ENCODE peak calls at places on chromosomes 6 and 20, in four cellular contexts. D is lower lobe of right lung, L is uterus, O is cardiac fibroblast. Z is an unnamed sample.

GRCh38 chr20:30487947-30488926 is 769.2 kb upstream of the DEFB115 start:
- DNase-seq in D (no peak), L (no peak), O (no peak), Z (no peak)

GRCh38 chr6:134238006-134238405 is 79.9 kb downstream of the SGK1 start:
- DNase-seq in L (no peak), D (no peak), O (no peak), Z (no peak)

GRCh38 chr20:4972506-4973251 is 28.6 kb downstream of the SLC23A2 start:
- DNase-seq in L (no peak), D (no peak), O (no peak), Z (no peak)

GRCh38 chr20:4585104-4585753 is 136.5 kb upstream of the PRND start:
- DNase-seq in D (no peak), L (no peak), O (peak; percentile 56), Z (no peak)

GRCh38 chr6:134034951-134035822 is 17.2 kb downstream of the SLC2A12 start:
- DNase-seq in O (no peak), L (no peak), D (no peak), Z (no peak)

GRCh38 chr20:1711826-1712601 is 54.4 kb upstream of the SIRPG start:
- DNase-seq in D (no peak), O (peak; percentile 3), L (no peak), Z (no peak)

GRCh38 chr6:69827491-69827890 is 30.7 kb upstream of the LMBRD1 start:
- DNase-seq in O (peak; percentile 67), D (no peak), L (no peak), Z (no peak)

GRCh38 chr6:157728183-157728881 is 94.7 kb upstream of the SNX9 start:
- DNase-seq in L (no peak), O (no peak), D (no peak), Z (no peak)

GRCh38 chr6:107115695-107116327 is 496 bp upstream of the BEND3 start:
- DNase-seq in L (no peak), D (no peak), O (peak; percentile 33), Z (no peak)

GRCh38 chr6:6505111-6505510 is 83.4 kb upstream of the LY86 start:
- DNase-seq in L (no peak), D (no peak), O (no peak), Z (no peak)

GRCh38 chr6:83215131-83216047 is 22.2 kb downstream of the RWDD2A start:
- DNase-seq in L (peak; percentile 59), D (no peak), O (peak; percentile 89), Z (peak; percentile 75)

GRCh38 chr6:121647905-121648304 is 212.5 kb downstream of the GJA1 start:
- DNase-seq in O (peak; percentile 74), D (no peak), L (no peak), Z (no peak)

GRCh38 chr20:47927944-47928343 is 142.7 kb upstream of the SULF2 start:
- DNase-seq in O (no peak), L (no peak), D (no peak), Z (no peak)

GRCh38 chr6:158324136-158324535 is 11.9 kb downstream of the TULP4 start:
- DNase-seq in D (no peak), L (no peak), O (peak; percentile 20), Z (no peak)

GRCh38 chr6:166008441-166009369 is 158.9 kb downstream of the TBXT start:
- DNase-seq in D (no peak), L (no peak), O (peak; percentile 77), Z (no peak)

GRCh38 chr6:98590957-98591356 is 243.4 kb upstream of the POU3F2 start:
- DNase-seq in O (no peak), L (no peak), D (no peak), Z (no peak)

GRCh38 chr6:31395832-31396231 is 7.6 kb upstream of the MICA start:
- DNase-seq in O (no peak), D (no peak), L (no peak), Z (no peak)

GRCh38 chr6:113893866-113894265 is 36.7 kb downstream of the MARCKS start:
- DNase-seq in L (no peak), D (no peak), O (peak; percentile 31), Z (no peak)

GRCh38 chr6:83474309-83474708 is 38.0 kb upstream of the PRSS35 start:
- DNase-seq in O (peak; percentile 37), D (no peak), L (no peak), Z (no peak)

GRCh38 chr6:77106992-77107391 is 356.3 kb downstream of the HTR1B start:
- DNase-seq in D (no peak), O (no peak), L (no peak), Z (no peak)

GRCh38 chr6:41577865-41578713 is 31.9 kb downstream of the FOXP4 start:
- DNase-seq in D (no peak), L (no peak), O (peak; percentile 29), Z (no peak)

GRCh38 chr20:15643713-15644112 is 929.5 kb downstream of the KIF16B start:
- DNase-seq in D (no peak), O (peak; percentile 2), L (no peak), Z (no peak)

GRCh38 chr20:26209171-26209941 is 512.7 kb upstream of the ZNF337 start:
- DNase-seq in O (peak; percentile 15), D (peak; percentile 52), L (no peak), Z (no peak)

GRCh38 chr6:90397929-90398674 is 101.5 kb upstream of the BACH2 start:
- DNase-seq in O (no peak), D (no peak), L (no peak), Z (no peak)

GRCh38 chr6:42569102-42570028 is 5.5 kb downstream of the UBR2 start:
- DNase-seq in D (no peak), L (no peak), O (peak; percentile 90), Z (no peak)

GRCh38 chr6:107894821-107895396 is 63.1 kb downstream of the SEC63 start:
- DNase-seq in O (no peak), L (no peak), D (no peak), Z (no peak)

GRCh38 chr20:60219984-60220540 is 261.8 kb downstream of the CDH26 start:
- DNase-seq in L (no peak), D (no peak), O (no peak), Z (no peak)

GRCh38 chr6:33988121-33989015 is 157.5 kb downstream of the GRM4 start:
- DNase-seq in D (no peak), L (peak; percentile 8), O (no peak), Z (peak; percentile 58)

GRCh38 chr20:54069501-54069971 is 858 bp downstream of the BCAS1 start:
- DNase-seq in O (no peak), D (no peak), L (no peak), Z (no peak)

GRCh38 chr6:137975058-137975940 is 108.2 kb downstream of the TNFAIP3 start:
- DNase-seq in L (no peak), D (no peak), O (peak; percentile 47), Z (no peak)

GRCh38 chr20:1296922-1297321 is 30.8 kb downstream of the SNPH start:
- DNase-seq in O (no peak), D (no peak), L (no peak), Z (no peak)

GRCh38 chr20:45946149-45946970 is 11.9 kb downstream of the PCIF1 start:
- DNase-seq in L (no peak), O (peak; percentile 77), D (peak; percentile 69), Z (no peak)

DNA sequence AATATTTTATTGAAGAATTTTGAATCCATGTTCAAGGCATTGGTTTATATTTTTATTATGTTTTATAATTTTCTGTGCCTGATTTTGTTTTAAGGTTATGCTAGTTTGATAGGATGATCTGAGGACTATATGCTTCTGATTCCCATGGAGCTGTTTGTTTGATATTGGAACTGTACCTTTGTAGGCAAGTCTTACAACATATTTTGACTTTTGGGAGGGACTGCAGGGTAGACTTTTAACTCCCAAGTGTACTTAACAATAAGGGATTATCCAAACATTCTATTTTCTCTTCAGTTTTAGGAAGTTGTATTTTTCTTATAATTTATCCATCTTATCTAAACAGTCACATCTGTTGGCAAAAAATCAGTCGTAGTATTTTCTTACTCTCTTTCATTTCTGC is 82.6 kb downstream of the HIVEP1 start:
- DNase-seq in D (no peak), O (no peak), L (no peak), Z (no peak)
- H3K4me3 ChIP-seq in D (no peak overlapping the region), O (no peak overlapping the region), L (no peak overlapping the region), Z (no peak overlapping the region)

GRCh38 chr20:38435555-38435939 is 419 bp upstream of the SNHG17 start:
- DNase-seq in D (no peak), L (no peak), O (peak; percentile 54), Z (no peak)
- TF ChIP-seq CTCF in D (no peak), L (no peak), O (no peak), Z (peak; percentile 18)

GRCh38 chr20:44136579-44136978 is 50.4 kb downstream of the JPH2 start:
- DNase-seq in O (no peak), L (no peak), D (no peak), Z (no peak)
- H3K4me3 ChIP-seq in O (no peak overlapping the region), L (no peak overlapping the region), D (no peak overlapping the region), Z (peak overlapping the region; percentile 52)

GRCh38 chr20:19690462-19690861 is 67.6 kb upstream of the RIN2 start:
- DNase-seq in O (peak; percentile 37), D (no peak), L (no peak), Z (no peak)
- TF ChIP-seq CTCF in O (no peak), D (no peak), L (no peak), Z (no peak)

GRCh38 chr6:52499026-52499425 is 77.8 kb downstream of the TRAM2 start:
- DNase-seq in L (no peak), D (no peak), O (no peak), Z (no peak)

GRCh38 chr6:52500268-52501129 is 76.4 kb downstream of the TRAM2 start:
- DNase-seq in L (no peak), O (no peak), D (no peak), Z (no peak)

GRCh38 chr6:52497652-52498408 is 77.7 kb downstream of the EFHC1 start:
- DNase-seq in O (no peak), D (peak; percentile 52), L (peak; percentile 65), Z (no peak)

GRCh38 chr6:52498538-52499017 is 78.3 kb downstream of the TRAM2 start:
- DNase-seq in L (no peak), O (no peak), D (no peak), Z (no peak)

DNA sequence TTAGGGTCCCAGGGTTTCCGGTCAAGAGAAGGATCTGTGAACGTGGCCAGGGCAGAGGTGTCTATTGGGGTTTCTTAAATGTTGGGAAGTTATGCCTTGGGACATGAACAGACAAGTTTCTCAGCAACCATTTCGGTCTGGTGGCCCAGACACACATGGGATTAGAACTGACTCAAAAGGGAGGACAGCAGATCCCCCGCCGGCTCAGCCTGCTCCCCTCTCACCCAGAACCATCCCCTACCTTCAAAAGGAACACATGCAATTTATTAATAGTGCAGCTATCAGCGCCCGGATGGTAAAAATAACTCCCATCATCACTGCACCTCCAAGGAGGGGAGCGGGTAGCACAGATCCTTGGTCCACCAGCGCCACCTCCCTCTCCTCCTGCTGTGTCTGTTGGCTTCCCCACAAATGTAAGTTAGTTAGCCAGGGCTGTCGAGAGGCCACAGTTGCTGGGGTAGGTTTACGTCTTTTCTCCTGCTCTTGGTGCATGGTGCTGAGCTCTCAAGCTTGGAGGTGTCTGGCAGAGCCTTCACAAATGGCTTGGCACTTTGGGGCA is 77.1 kb downstream of the TRAM2 start:
- DNase-seq in D (no peak), L (no peak), O (no peak), Z (no peak)
- H3K4me3 ChIP-seq in D (no peak overlapping the region), L (no peak overlapping the region), O (no peak overlapping the region), Z (peak overlapping the region; percentile 15)

DNA sequence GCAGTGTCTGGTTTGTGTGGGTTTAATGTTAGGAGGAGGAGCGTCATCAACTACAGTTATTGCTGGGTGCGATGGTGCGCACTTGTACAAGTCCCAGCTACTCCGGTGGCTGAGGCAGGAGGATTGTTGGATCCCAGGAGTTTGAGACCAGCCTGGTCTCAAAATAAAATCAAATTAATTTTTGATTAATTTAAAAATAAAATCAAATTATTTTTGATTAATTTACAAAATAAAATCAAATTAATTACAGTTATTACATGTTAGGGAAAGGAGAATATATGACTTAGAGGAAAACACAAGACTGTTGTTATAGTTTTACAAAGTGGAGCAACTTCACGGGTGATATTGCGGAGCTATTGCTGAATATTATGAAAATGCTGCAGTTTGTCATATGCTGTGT is 34.7 kb upstream of the ADGRF5 start:
- DNase-seq in L (no peak), D (no peak), O (no peak), Z (no peak)
- TF ChIP-seq CTCF in L (no peak), D (no peak), O (no peak), Z (no peak)